ENCODE peak calls at places on chromosomes 11 and 22, in six cellular contexts. D, H, F, G, V and K are unnamed samples.

GRCh38 chr11:103789957-103790356 is 246.5 kb upstream of the DDI1 start:
- DNase-seq in D (no peak), H (no peak), F (no peak), G (no peak), V (no peak), K (no peak)

GRCh38 chr11:2293396-2294339 is 8.1 kb downstream of the C11orf21 start:
- DNase-seq in D (no peak), H (no peak), F (no peak), G (no peak), V (peak), K (no peak)

GRCh38 chr11:77252555-77253270 is 48.8 kb downstream of the GDPD4 start:
- DNase-seq in D (peak), H (no peak), F (no peak), G (no peak), V (no peak), K (no peak)

GRCh38 chr11:104380358-104380757 is 216.4 kb upstream of the PDGFD start:
- DNase-seq in D (no peak), H (no peak), F (peak), G (no peak), V (no peak), K (peak)

GRCh38 chr11:34343153-34343552 is 14.7 kb downstream of the ABTB2 start:
- DNase-seq in D (no peak), H (peak), F (peak), G (peak), V (no peak), K (no peak)

GRCh38 chr11:69700278-69701140 is 3.3 kb downstream of the FGF19 start:
- DNase-seq in D (peak), H (peak), F (peak), G (peak), V (peak), K (no peak)

GRCh38 chr22:44309137-44309536 is 3.6 kb downstream of the SHISAL1 start:
- DNase-seq in D (no peak), H (peak), F (peak), G (peak), V (no peak), K (peak)

GRCh38 chr22:36191106-36191836 is 10.3 kb downstream of the APOL4 start:
- DNase-seq in D (peak), H (peak), F (peak), G (peak), V (no peak), K (peak)

GRCh38 chr11:92939305-92939704 is 30.1 kb upstream of the MTNR1B start:
- DNase-seq in D (no peak), H (no peak), F (no peak), G (no peak), V (no peak), K (no peak)

GRCh38 chr22:29994027-29994715 is 86.1 kb upstream of the HORMAD2 start:
- DNase-seq in D (no peak), H (peak), F (peak), G (peak), V (no peak), K (peak)

GRCh38 chr11:61004841-61005240 is 33.4 kb downstream of the CD6 start:
- DNase-seq in D (no peak), H (no peak), F (no peak), G (no peak), V (no peak), K (no peak)

GRCh38 chr11:77172666-77172982 is 44.6 kb downstream of the MYO7A start:
- DNase-seq in D (no peak), H (no peak), F (no peak), G (no peak), V (no peak), K (no peak)

GRCh38 chr11:133015457-133015856 is 516.8 kb downstream of the OPCML start:
- DNase-seq in D (no peak), H (no peak), F (no peak), G (no peak), V (no peak), K (no peak)

GRCh38 chr11:88357323-88358039 is 19.9 kb upstream of the CTSC start:
- DNase-seq in D (no peak), H (peak), F (peak), G (peak), V (no peak), K (no peak)

GRCh38 chr22:25482091-25482760 is 82.2 kb upstream of the GRK3 start:
- DNase-seq in D (no peak), H (no peak), F (no peak), G (no peak), V (no peak), K (no peak)

DNA sequence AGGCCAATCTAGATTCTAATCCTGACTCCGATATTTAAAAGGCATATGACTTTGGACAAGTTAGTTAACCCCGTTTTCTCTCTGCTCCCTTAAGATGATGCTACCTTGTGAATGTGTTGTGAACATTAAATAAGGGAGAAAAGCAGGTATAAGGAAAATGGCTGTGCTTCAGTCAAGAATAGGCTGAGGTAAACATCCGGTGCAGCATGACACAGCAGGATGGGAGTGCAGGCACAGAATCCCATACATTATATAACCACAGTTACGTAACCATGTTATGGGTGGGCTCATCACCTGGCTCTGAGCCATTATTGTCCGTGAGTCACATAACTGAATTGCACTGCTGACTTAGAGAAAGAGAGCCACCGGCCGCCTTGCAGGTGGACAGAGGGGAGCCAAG is 382.2 kb upstream of the ANO5 start:
- DNase-seq in D (no peak), H (no peak), F (no peak), G (no peak), V (no peak), K (no peak)
- H3K4me3 ChIP-seq in D (no peak), H (no peak), F (no peak), G (no peak), V (no peak), K (no peak)

DNA sequence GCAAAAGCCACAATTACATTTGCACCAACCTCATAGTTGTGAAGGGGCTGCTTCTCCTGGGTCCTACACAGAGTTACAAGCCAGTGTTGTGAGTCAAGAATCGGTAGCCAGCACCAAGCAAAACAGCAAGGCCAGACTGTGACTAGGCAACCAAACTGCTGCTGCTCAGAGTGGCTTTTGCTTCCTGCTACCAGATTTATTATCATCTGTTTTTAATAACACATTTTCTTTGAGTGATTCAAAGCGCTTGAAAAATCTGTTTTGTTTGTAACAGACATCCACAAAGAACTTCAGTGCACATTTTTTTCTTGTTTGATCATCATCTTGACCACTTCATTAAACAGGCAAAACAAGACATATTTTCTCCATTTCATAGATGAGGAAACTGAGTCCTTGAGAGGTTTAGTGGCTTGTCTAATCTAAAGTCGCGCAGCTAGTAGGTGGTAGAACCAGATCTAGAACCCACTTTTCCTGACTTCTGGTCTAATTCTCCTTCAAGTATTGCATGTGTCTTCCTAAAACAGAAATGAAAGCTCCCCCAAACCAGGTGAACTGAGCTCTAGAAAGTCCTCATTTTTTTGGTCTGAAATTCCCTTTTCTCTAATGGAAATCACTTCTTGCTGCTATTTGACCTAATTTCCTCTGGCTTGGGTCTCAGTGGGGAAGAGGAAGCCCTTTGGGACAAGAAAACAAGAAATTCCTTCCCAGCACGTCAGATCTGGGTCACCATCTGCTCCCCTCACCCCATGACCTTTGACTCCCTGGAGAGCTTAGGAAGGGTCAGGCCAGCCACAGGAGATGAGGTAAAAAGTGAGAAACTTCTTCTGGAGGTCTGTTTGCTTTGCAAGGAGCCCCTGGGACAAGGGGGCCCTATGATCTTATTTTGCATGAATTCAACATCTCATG is 39.9 kb downstream of the CWC15 start:
- DNase-seq in D (no peak), H (peak), F (peak), G (peak), V (no peak), K (peak)
- H3K4me3 ChIP-seq in D (no peak), H (no peak), F (no peak), G (no peak), V (no peak), K (no peak)

GRCh38 chr22:20136603-20136873 is 4.9 kb downstream of the ZDHHC8 start:
- DNase-seq in D (no peak), H (no peak), F (no peak), G (no peak), V (no peak), K (no peak)
- H3K4me3 ChIP-seq in D (no peak), H (no peak), F (no peak), G (no peak), V (no peak), K (no peak)

GRCh38 chr11:12112731-12113130 is 2.3 kb downstream of the MICAL2 start:
- DNase-seq in D (no peak), H (no peak), F (no peak), G (no peak), V (no peak), K (no peak)

GRCh38 chr11:12112150-12112520 is 1.7 kb downstream of the MICAL2 start:
- DNase-seq in D (no peak), H (no peak), F (no peak), G (no peak), V (no peak), K (no peak)

GRCh38 chr11:12111482-12112149 is 1.2 kb downstream of the MICAL2 start:
- DNase-seq in D (no peak), H (no peak), F (peak), G (no peak), V (no peak), K (no peak)

GRCh38 chr11:12114487-12115033 is 4.2 kb downstream of the MICAL2 start:
- DNase-seq in D (no peak), H (peak), F (no peak), G (peak), V (no peak), K (no peak)

GRCh38 chr11:12113294-12113693 is 2.9 kb downstream of the MICAL2 start:
- DNase-seq in D (no peak), H (no peak), F (no peak), G (no peak), V (no peak), K (no peak)
- H3K4me3 ChIP-seq in D (no peak), H (no peak), F (no peak), G (peak), V (peak), K (no peak)

GRCh38 chr22:34604312-34604711 is 461.6 kb upstream of the ISX start:
- DNase-seq in D (no peak), H (no peak), F (no peak), G (no peak), V (no peak), K (no peak)

DNA sequence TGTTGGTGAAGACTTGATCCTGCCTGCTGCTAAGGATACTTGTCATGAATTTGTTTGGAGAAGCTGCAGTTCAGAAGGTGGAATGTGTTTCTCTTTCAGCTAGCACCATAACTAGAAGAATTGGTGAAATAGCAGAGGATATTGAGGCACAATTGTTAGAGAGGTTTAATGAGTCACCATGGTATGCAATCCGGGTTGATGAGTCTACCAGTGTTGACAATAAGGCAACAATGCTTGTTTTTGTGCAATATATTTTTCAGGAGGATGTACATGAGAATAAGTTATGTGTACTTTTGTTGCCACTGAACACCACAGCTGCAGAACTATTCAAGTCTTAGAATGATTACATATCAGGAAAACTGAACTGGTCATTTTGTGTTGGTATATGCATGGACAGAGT is 457.2 kb upstream of the ISX start:
- DNase-seq in D (no peak), H (no peak), F (peak), G (no peak), V (no peak), K (no peak)
- H3K4me3 ChIP-seq in D (no peak), H (no peak), F (no peak), G (no peak), V (no peak), K (no peak)

GRCh38 chr11:121426476-121427454 is 25.3 kb upstream of the SORL1 start:
- DNase-seq in D (peak), H (no peak), F (no peak), G (no peak), V (peak), K (no peak)
- H3K4me3 ChIP-seq in D (no peak), H (no peak), F (no peak), G (no peak), V (peak), K (no peak)

GRCh38 chr11:67271212-67271547 is 4.9 kb downstream of the GRK2 start:
- DNase-seq in D (no peak), H (no peak), F (no peak), G (no peak), V (no peak), K (no peak)
- H3K4me3 ChIP-seq in D (no peak), H (no peak), F (no peak), G (no peak), V (peak), K (no peak)

GRCh38 chr11:130159139-130159538 is 443 bp upstream of the ST14 start:
- DNase-seq in D (no peak), H (no peak), F (no peak), G (no peak), V (no peak), K (no peak)

GRCh38 chr11:130160460-130161090 is 993 bp downstream of the ST14 start:
- DNase-seq in D (no peak), H (no peak), F (no peak), G (no peak), V (no peak), K (no peak)

GRCh38 chr11:130157840-130158239 is 1.7 kb upstream of the ST14 start:
- DNase-seq in D (no peak), H (no peak), F (no peak), G (no peak), V (no peak), K (no peak)

GRCh38 chr11:130161441-130161840 is 1.9 kb downstream of the ST14 start:
- DNase-seq in D (no peak), H (no peak), F (no peak), G (no peak), V (no peak), K (no peak)

GRCh38 chr11:130159657-130160459 is at the start of gene ST14:
- DNase-seq in D (peak), H (no peak), F (no peak), G (no peak), V (peak), K (no peak)
- H3K4me3 ChIP-seq in D (peak), H (no peak), F (no peak), G (no peak), V (peak), K (no peak)

GRCh38 chr11:102448869-102449224 is 3.7 kb downstream of the TMEM123 start:
- DNase-seq in D (no peak), H (no peak), F (no peak), G (no peak), V (no peak), K (no peak)

GRCh38 chr11:102447941-102448868 is 4.4 kb downstream of the TMEM123 start:
- DNase-seq in D (no peak), H (no peak), F (no peak), G (no peak), V (no peak), K (no peak)

GRCh38 chr11:102449651-102450570 is 2.7 kb downstream of the TMEM123 start:
- DNase-seq in D (no peak), H (no peak), F (no peak), G (no peak), V (no peak), K (no peak)

GRCh38 chr11:102446606-102447005 is 6.0 kb downstream of the TMEM123 start:
- DNase-seq in D (no peak), H (peak), F (peak), G (peak), V (no peak), K (peak)

DNA sequence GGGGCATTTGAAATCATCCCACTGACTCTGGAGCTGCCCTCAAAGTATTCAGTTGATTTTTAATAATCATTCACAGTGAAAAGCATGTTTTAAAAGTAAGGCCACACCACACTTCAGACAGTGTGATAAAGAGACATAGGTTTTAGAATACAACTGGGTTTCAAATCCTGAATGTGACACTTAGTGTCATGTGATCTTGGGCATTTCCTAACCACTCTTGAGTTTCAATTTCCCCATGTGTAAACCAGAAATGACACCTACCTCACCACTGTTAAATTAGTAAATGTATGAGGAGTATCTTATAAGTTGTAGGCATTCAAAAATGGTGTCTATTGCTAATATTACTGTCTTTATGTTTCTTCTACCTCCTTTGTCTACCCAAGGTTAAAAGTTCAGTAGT is 5.4 kb downstream of the TMEM123 start:
- DNase-seq in D (no peak), H (no peak), F (no peak), G (no peak), V (no peak), K (no peak)
- H3K4me3 ChIP-seq in D (no peak), H (no peak), F (no peak), G (no peak), V (no peak), K (no peak)